ENCODE peak calls at places on chromosome 12, in nine cellular contexts. One of them, this sample, is unnamed.
A peak's percentile ranks its signal among the peaks of the same experiment; 100 is the strongest.

GRCh38 chr12:65355461-65355860 is 77.0 kb downstream of the MSRB3 start:
- DNase-seq in body of pancreas: no peak
- DNase-seq in cardiac muscle cell: peak; percentile 29
- DNase-seq in astrocyte: peak; percentile 68
- DNase-seq in upper lobe of right lung: no peak
- DNase-seq in dorsolateral prefrontal cortex: no peak
- DNase-seq in neural progenitor cell: no peak
- DNase-seq in choroid plexus epithelial cell: peak; percentile 31
- DNase-seq in tibial artery: no peak
- DNase-seq in this sample: no peak

GRCh38 chr12:12399161-12399560 is 42.3 kb downstream of the BORCS5 start:
- DNase-seq in body of pancreas: no peak
- DNase-seq in cardiac muscle cell: no peak
- DNase-seq in astrocyte: no peak
- DNase-seq in upper lobe of right lung: no peak
- DNase-seq in dorsolateral prefrontal cortex: no peak
- DNase-seq in neural progenitor cell: no peak
- DNase-seq in choroid plexus epithelial cell: no peak
- DNase-seq in tibial artery: no peak
- DNase-seq in this sample: no peak

GRCh38 chr12:94290353-94290752 is 142.0 kb downstream of the PLXNC1 start:
- DNase-seq in body of pancreas: no peak
- DNase-seq in cardiac muscle cell: no peak
- DNase-seq in astrocyte: no peak
- DNase-seq in upper lobe of right lung: no peak
- DNase-seq in dorsolateral prefrontal cortex: no peak
- DNase-seq in neural progenitor cell: peak; percentile 65
- DNase-seq in choroid plexus epithelial cell: no peak
- DNase-seq in tibial artery: no peak
- DNase-seq in this sample: no peak

GRCh38 chr12:89870413-89871184 is 162.0 kb upstream of the ATP2B1 start:
- DNase-seq in body of pancreas: no peak
- DNase-seq in cardiac muscle cell: no peak
- DNase-seq in astrocyte: no peak
- DNase-seq in upper lobe of right lung: no peak
- DNase-seq in dorsolateral prefrontal cortex: no peak
- DNase-seq in neural progenitor cell: no peak
- DNase-seq in choroid plexus epithelial cell: no peak
- DNase-seq in tibial artery: no peak
- DNase-seq in this sample: no peak

GRCh38 chr12:127238061-127238460 is 1028.9 kb upstream of the TMEM132C start:
- DNase-seq in body of pancreas: no peak
- DNase-seq in cardiac muscle cell: peak; percentile 4
- DNase-seq in astrocyte: no peak
- DNase-seq in upper lobe of right lung: no peak
- DNase-seq in dorsolateral prefrontal cortex: no peak
- DNase-seq in neural progenitor cell: no peak
- DNase-seq in choroid plexus epithelial cell: peak; percentile 30
- DNase-seq in tibial artery: no peak
- DNase-seq in this sample: no peak

GRCh38 chr12:95304673-95305198 is 87.1 kb downstream of the VEZT start:
- DNase-seq in body of pancreas: no peak
- DNase-seq in cardiac muscle cell: peak; percentile 54
- DNase-seq in astrocyte: peak; percentile 52
- DNase-seq in upper lobe of right lung: no peak
- DNase-seq in dorsolateral prefrontal cortex: no peak
- DNase-seq in neural progenitor cell: no peak
- DNase-seq in choroid plexus epithelial cell: peak; percentile 54
- DNase-seq in tibial artery: no peak
- DNase-seq in this sample: no peak

GRCh38 chr12:51371295-51371953 is 19.8 kb downstream of the GALNT6 start:
- DNase-seq in body of pancreas: peak; percentile 54
- DNase-seq in cardiac muscle cell: peak; percentile 96
- DNase-seq in astrocyte: peak; percentile 97
- DNase-seq in upper lobe of right lung: no peak
- DNase-seq in dorsolateral prefrontal cortex: no peak
- DNase-seq in neural progenitor cell: peak; percentile 90
- DNase-seq in choroid plexus epithelial cell: peak; percentile 97
- DNase-seq in tibial artery: peak; percentile 75
- DNase-seq in this sample: peak; percentile 91

GRCh38 chr12:82973601-82974000 is 286.9 kb downstream of the TMTC2 start:
- DNase-seq in body of pancreas: no peak
- DNase-seq in cardiac muscle cell: no peak
- DNase-seq in astrocyte: no peak
- DNase-seq in upper lobe of right lung: no peak
- DNase-seq in dorsolateral prefrontal cortex: no peak
- DNase-seq in neural progenitor cell: no peak
- DNase-seq in choroid plexus epithelial cell: no peak
- DNase-seq in tibial artery: no peak
- DNase-seq in this sample: no peak

DNA sequence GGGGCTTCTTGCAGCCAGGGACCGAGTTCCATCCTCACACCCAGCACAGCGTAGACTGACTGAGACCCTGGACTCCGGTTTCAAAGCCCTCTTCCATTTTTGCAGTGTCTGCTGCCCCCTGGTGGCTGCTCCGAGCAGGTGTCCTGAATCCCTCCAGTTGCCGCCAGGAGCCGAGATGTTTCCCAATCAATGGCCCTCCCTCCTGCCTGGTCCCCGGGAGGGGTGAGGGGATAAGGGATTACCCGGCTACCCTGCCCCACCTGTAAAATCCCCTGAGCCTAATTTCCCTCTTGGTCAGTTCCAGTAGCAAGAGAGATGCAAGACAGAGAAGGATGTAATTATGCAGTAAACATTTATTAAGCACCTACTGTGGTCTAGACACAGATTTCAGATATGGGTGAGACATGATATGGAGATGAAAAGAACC is 55.0 kb downstream of the PHETA1 start:
- DNase-seq in body of pancreas: peak; percentile 69
- DNase-seq in cardiac muscle cell: peak; percentile 81
- DNase-seq in astrocyte: peak; percentile 29
- DNase-seq in upper lobe of right lung: peak; percentile 82
- DNase-seq in dorsolateral prefrontal cortex: peak; percentile 58
- DNase-seq in neural progenitor cell: peak; percentile 87
- DNase-seq in choroid plexus epithelial cell: peak; percentile 78
- DNase-seq in tibial artery: peak; percentile 59
- DNase-seq in this sample: peak; percentile 33
- H3K4me3 ChIP-seq in body of pancreas: no peak overlapping the region
- H3K4me3 ChIP-seq in cardiac muscle cell: no peak overlapping the region
- H3K4me3 ChIP-seq in astrocyte: no peak overlapping the region
- H3K4me3 ChIP-seq in upper lobe of right lung: no peak overlapping the region
- H3K4me3 ChIP-seq in dorsolateral prefrontal cortex: no peak overlapping the region
- H3K4me3 ChIP-seq in neural progenitor cell: no peak overlapping the region
- H3K4me3 ChIP-seq in choroid plexus epithelial cell: no peak overlapping the region
- H3K4me3 ChIP-seq in tibial artery: no peak overlapping the region
- H3K4me3 ChIP-seq in this sample: no peak overlapping the region

GRCh38 chr12:120640840-120641833 is 711 bp downstream of the CABP1 start:
- DNase-seq in body of pancreas: peak; percentile 62
- DNase-seq in cardiac muscle cell: peak; percentile 66
- DNase-seq in astrocyte: peak; percentile 45
- DNase-seq in upper lobe of right lung: peak; percentile 83
- DNase-seq in dorsolateral prefrontal cortex: no peak
- DNase-seq in neural progenitor cell: peak; percentile 93
- DNase-seq in choroid plexus epithelial cell: peak; percentile 50
- DNase-seq in tibial artery: no peak
- DNase-seq in this sample: no peak

GRCh38 chr12:120642806-120643205 is 2.4 kb downstream of the CABP1 start:
- DNase-seq in body of pancreas: no peak
- DNase-seq in cardiac muscle cell: no peak
- DNase-seq in astrocyte: no peak
- DNase-seq in upper lobe of right lung: no peak
- DNase-seq in dorsolateral prefrontal cortex: no peak
- DNase-seq in neural progenitor cell: no peak
- DNase-seq in choroid plexus epithelial cell: no peak
- DNase-seq in tibial artery: no peak
- DNase-seq in this sample: no peak

GRCh38 chr12:120642086-120642485 is 1.7 kb downstream of the CABP1 start:
- DNase-seq in body of pancreas: no peak
- DNase-seq in cardiac muscle cell: no peak
- DNase-seq in astrocyte: no peak
- DNase-seq in upper lobe of right lung: no peak
- DNase-seq in dorsolateral prefrontal cortex: no peak
- DNase-seq in neural progenitor cell: no peak
- DNase-seq in choroid plexus epithelial cell: no peak
- DNase-seq in tibial artery: no peak
- DNase-seq in this sample: no peak

GRCh38 chr12:120643574-120643973 is 3.1 kb downstream of the CABP1 start:
- DNase-seq in body of pancreas: no peak
- DNase-seq in cardiac muscle cell: no peak
- DNase-seq in astrocyte: no peak
- DNase-seq in upper lobe of right lung: no peak
- DNase-seq in dorsolateral prefrontal cortex: no peak
- DNase-seq in neural progenitor cell: no peak
- DNase-seq in choroid plexus epithelial cell: no peak
- DNase-seq in tibial artery: no peak
- DNase-seq in this sample: no peak

GRCh38 chr12:120639771-120640721 is at the start of gene CABP1:
- DNase-seq in body of pancreas: peak; percentile 35
- DNase-seq in cardiac muscle cell: no peak
- DNase-seq in astrocyte: no peak
- DNase-seq in upper lobe of right lung: no peak
- DNase-seq in dorsolateral prefrontal cortex: peak; percentile 57
- DNase-seq in neural progenitor cell: peak; percentile 85
- DNase-seq in choroid plexus epithelial cell: no peak
- DNase-seq in tibial artery: no peak
- DNase-seq in this sample: no peak
- TF ChIP-seq CTCF in body of pancreas: peak; percentile 24
- TF ChIP-seq CTCF in cardiac muscle cell: no peak
- TF ChIP-seq CTCF in astrocyte: no peak
- TF ChIP-seq CTCF in upper lobe of right lung: peak; percentile 22
- TF ChIP-seq CTCF in dorsolateral prefrontal cortex: peak; percentile 8
- TF ChIP-seq CTCF in neural progenitor cell: peak; percentile 65
- TF ChIP-seq CTCF in choroid plexus epithelial cell: peak; percentile 7
- TF ChIP-seq CTCF in tibial artery: no peak
- TF ChIP-seq CTCF in this sample: peak; percentile 23

DNA sequence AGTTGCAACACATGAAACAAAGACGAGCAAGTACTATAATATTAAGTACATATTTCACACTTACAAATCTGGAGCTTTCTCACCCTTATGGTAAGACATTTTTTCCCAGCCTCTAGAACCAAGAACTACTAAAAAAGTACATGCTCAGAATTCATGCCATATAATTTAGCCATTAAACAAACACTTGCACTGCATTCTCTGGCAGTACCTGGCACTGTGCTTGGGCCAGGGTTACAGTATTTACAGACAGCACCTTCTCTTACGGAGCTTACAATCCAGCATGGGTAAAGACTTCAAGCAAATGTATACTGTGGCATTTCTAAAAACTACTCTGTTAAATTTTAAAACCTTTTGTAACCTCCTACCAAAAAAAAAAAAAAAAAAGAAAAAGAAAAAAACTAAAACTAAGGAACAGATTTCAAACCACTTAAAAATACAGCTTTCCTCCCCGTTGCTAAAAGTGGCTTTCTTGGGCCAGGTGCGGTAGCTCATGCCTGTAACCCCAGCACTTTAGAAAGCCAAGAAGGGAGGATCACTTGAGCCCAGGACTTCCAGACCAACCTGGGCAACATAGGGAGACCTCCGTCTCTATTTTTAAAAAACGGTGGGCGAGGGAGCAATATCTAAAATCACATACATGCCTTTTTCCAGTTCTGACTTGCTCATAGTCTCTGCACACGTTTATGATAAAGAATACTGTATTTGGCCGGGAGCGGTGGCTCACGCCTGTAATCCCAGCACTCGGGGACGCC is 944 bp downstream of the GNPTAB start:
- DNase-seq in body of pancreas: no peak
- DNase-seq in cardiac muscle cell: no peak
- DNase-seq in astrocyte: no peak
- DNase-seq in upper lobe of right lung: no peak
- DNase-seq in dorsolateral prefrontal cortex: no peak
- DNase-seq in neural progenitor cell: no peak
- DNase-seq in choroid plexus epithelial cell: peak; percentile 17
- DNase-seq in tibial artery: no peak
- DNase-seq in this sample: no peak
- H3K4me3 ChIP-seq in body of pancreas: peak overlapping the region; percentile 84
- H3K4me3 ChIP-seq in cardiac muscle cell: peak overlapping the region; percentile 85
- H3K4me3 ChIP-seq in astrocyte: peak overlapping the region; percentile 83
- H3K4me3 ChIP-seq in upper lobe of right lung: peak overlapping the region; percentile 83
- H3K4me3 ChIP-seq in dorsolateral prefrontal cortex: peak overlapping the region; percentile 89
- H3K4me3 ChIP-seq in neural progenitor cell: peak overlapping the region; percentile 96
- H3K4me3 ChIP-seq in choroid plexus epithelial cell: peak overlapping the region; percentile 96
- H3K4me3 ChIP-seq in tibial artery: peak overlapping the region; percentile 74
- H3K4me3 ChIP-seq in this sample: peak overlapping the region; percentile 79

DNA sequence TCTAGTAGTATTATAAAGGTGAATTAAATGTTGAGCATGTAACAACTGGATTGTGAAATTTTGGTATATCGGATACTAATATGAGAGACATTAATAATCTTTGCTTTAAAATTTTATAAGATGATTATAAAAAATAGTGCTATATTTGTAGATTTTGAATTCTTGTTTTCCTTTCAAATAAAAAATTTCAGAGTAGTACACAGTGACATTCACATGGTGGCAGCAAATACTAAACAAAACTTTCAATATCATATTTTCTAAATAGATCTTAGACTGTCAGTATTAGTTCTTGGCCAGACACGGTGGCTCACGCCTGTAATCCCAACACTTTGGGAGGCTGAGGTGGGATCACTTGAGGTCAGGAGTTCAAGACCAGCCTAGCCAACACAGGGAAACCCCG is 166.0 kb downstream of the NAV3 start:
- DNase-seq in body of pancreas: no peak
- DNase-seq in cardiac muscle cell: no peak
- DNase-seq in astrocyte: no peak
- DNase-seq in upper lobe of right lung: no peak
- DNase-seq in dorsolateral prefrontal cortex: no peak
- DNase-seq in neural progenitor cell: no peak
- DNase-seq in choroid plexus epithelial cell: no peak
- DNase-seq in tibial artery: no peak
- DNase-seq in this sample: no peak
- TF ChIP-seq CTCF in body of pancreas: no peak
- TF ChIP-seq CTCF in cardiac muscle cell: no peak
- TF ChIP-seq CTCF in astrocyte: no peak
- TF ChIP-seq CTCF in upper lobe of right lung: no peak
- TF ChIP-seq CTCF in dorsolateral prefrontal cortex: peak; percentile 50
- TF ChIP-seq CTCF in neural progenitor cell: no peak
- TF ChIP-seq CTCF in choroid plexus epithelial cell: peak; percentile 19
- TF ChIP-seq CTCF in tibial artery: no peak
- TF ChIP-seq CTCF in this sample: no peak

GRCh38 chr12:87660987-87661769 is 368.0 kb downstream of the C12orf50 start:
- DNase-seq in body of pancreas: peak; percentile 17
- DNase-seq in cardiac muscle cell: no peak
- DNase-seq in astrocyte: peak; percentile 88
- DNase-seq in upper lobe of right lung: no peak
- DNase-seq in dorsolateral prefrontal cortex: no peak
- DNase-seq in neural progenitor cell: no peak
- DNase-seq in choroid plexus epithelial cell: no peak
- DNase-seq in tibial artery: no peak
- DNase-seq in this sample: no peak
- H3K4me3 ChIP-seq in body of pancreas: no peak overlapping the region
- H3K4me3 ChIP-seq in cardiac muscle cell: no peak overlapping the region
- H3K4me3 ChIP-seq in astrocyte: no peak overlapping the region
- H3K4me3 ChIP-seq in upper lobe of right lung: no peak overlapping the region
- H3K4me3 ChIP-seq in dorsolateral prefrontal cortex: no peak overlapping the region
- H3K4me3 ChIP-seq in neural progenitor cell: no peak overlapping the region
- H3K4me3 ChIP-seq in choroid plexus epithelial cell: no peak overlapping the region
- H3K4me3 ChIP-seq in tibial artery: no peak overlapping the region
- H3K4me3 ChIP-seq in this sample: no peak overlapping the region

DNA sequence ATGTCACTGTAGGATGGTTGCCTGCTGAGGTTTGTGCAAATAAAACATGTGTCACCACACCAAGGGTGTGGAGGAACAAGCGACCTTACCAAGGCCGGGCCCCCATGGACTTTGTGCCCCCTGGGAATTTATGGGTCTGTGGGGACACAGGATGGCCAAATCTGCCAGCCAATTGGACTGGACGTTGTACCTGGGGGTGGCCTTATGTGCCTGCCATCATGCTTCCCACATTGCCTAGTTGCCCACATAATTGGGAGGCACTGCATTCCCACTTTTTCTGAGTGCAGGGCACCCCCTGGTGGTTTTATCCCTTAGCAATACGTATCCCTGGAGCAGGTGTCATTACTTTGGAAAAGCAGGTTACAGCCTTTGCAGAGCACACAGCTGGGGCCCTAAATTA is 92.6 kb upstream of the TMPO start:
- DNase-seq in body of pancreas: no peak
- DNase-seq in cardiac muscle cell: no peak
- DNase-seq in astrocyte: no peak
- DNase-seq in upper lobe of right lung: no peak
- DNase-seq in dorsolateral prefrontal cortex: no peak
- DNase-seq in neural progenitor cell: peak; percentile 55
- DNase-seq in choroid plexus epithelial cell: no peak
- DNase-seq in tibial artery: no peak
- DNase-seq in this sample: no peak
- TF ChIP-seq CTCF in body of pancreas: no peak
- TF ChIP-seq CTCF in cardiac muscle cell: peak; percentile 37
- TF ChIP-seq CTCF in astrocyte: no peak
- TF ChIP-seq CTCF in upper lobe of right lung: peak; percentile 34
- TF ChIP-seq CTCF in dorsolateral prefrontal cortex: no peak
- TF ChIP-seq CTCF in neural progenitor cell: peak; percentile 50
- TF ChIP-seq CTCF in choroid plexus epithelial cell: peak; percentile 50
- TF ChIP-seq CTCF in tibial artery: no peak
- TF ChIP-seq CTCF in this sample: peak; percentile 37